ENCODE peak calls at places on chromosomes 16 and 17, in five cellular contexts. O, N, T, L and F are unnamed samples.

GRCh38 chr17:50426814-50427787 is 1.1 kb downstream of the ACSF2 start:
- DNase-seq in O (no peak), T (no peak), N (peak), L (peak), F (peak)

GRCh38 chr17:34692932-34693331 is 113.5 kb downstream of the TMEM132E start:
- DNase-seq in N (no peak), O (no peak), L (no peak), T (no peak), F (no peak)

GRCh38 chr17:41672153-41672552 is 16.5 kb upstream of the EIF1 start:
- DNase-seq in N (no peak), T (no peak), O (no peak), L (no peak), F (no peak)

GRCh38 chr17:46877466-46877865 is 26.1 kb downstream of the WNT9B start:
- DNase-seq in L (no peak), N (no peak), O (no peak), T (no peak), F (no peak)

GRCh38 chr17:60158751-60159478 is 9.1 kb downstream of the CA4 start:
- DNase-seq in L (peak), O (no peak), N (no peak), T (no peak), F (peak)

GRCh38 chr17:48642059-48642842 is 16.1 kb upstream of the HOXB9 start:
- DNase-seq in T (no peak), N (peak), L (peak), O (no peak), F (no peak)

GRCh38 chr16:48197294-48197693 is 41.5 kb upstream of the ABCC12 start:
- DNase-seq in O (peak), N (no peak), T (no peak), L (no peak), F (no peak)

GRCh38 chr16:70725024-70725911 is 39.4 kb upstream of the MTSS2 start:
- DNase-seq in N (no peak), O (no peak), L (no peak), T (peak), F (peak)

GRCh38 chr16:71250461-71251232 is 20.1 kb upstream of the HYDIN start:
- DNase-seq in N (no peak), L (no peak), O (no peak), T (no peak), F (peak)

GRCh38 chr17:2780931-2781454 is 15.2 kb upstream of the RAP1GAP2 start:
- DNase-seq in L (no peak), N (no peak), T (no peak), O (no peak), F (no peak)

GRCh38 chr16:85152414-85153030 is 40.2 kb upstream of the CIBAR2 start:
- DNase-seq in N (no peak), T (no peak), L (no peak), O (no peak), F (no peak)

GRCh38 chr17:39822051-39822450 is 42.1 kb downstream of the IKZF3 start:
- DNase-seq in T (no peak), O (no peak), L (no peak), N (no peak), F (no peak)

GRCh38 chr17:80720624-80721577 is 176.3 kb downstream of the RPTOR start:
- DNase-seq in N (no peak), L (peak), O (no peak), T (no peak), F (no peak)

GRCh38 chr17:6161456-6161855 is 91.3 kb downstream of the WSCD1 start:
- DNase-seq in O (no peak), L (no peak), N (no peak), T (no peak), F (no peak)

GRCh38 chr16:24309222-24309905 is 53.2 kb downstream of the CACNG3 start:
- DNase-seq in N (no peak), O (no peak), T (no peak), L (no peak), F (peak)

GRCh38 chr16:4053663-4054479 is 62.4 kb downstream of the ADCY9 start:
- DNase-seq in T (no peak), L (no peak), N (peak), O (peak), F (peak)

GRCh38 chr16:65621640-65622039 is 499.8 kb upstream of the CDH11 start:
- DNase-seq in N (no peak), T (no peak), L (no peak), O (peak), F (peak)

GRCh38 chr17:65568918-65569317 is 7.5 kb upstream of the AXIN2 start:
- DNase-seq in T (no peak), O (no peak), N (no peak), L (no peak), F (no peak)

GRCh38 chr17:21029032-21029431 is 13.8 kb downstream of the USP22 start:
- DNase-seq in O (no peak), L (no peak), T (no peak), N (no peak), F (peak)

GRCh38 chr16:17235147-17235817 is 235.5 kb downstream of the XYLT1 start:
- DNase-seq in O (no peak), L (no peak), N (no peak), T (no peak), F (no peak)